ENCODE peak calls at places on chromosomes 3 and 15, in four cellular contexts. W is AG04450, C is fibroblast of the aortic adventitia, L is fibroblast of pulmonary artery. N is an unnamed sample.

GRCh38 chr15:84749111-84749991 is 959 bp downstream of the ZNF592 start:
- DNase-seq in L (peak; percentile 40), W (no peak), C (peak; percentile 34), N (no peak)

GRCh38 chr3:124802702-124803101 is 72.5 kb downstream of the UMPS start:
- DNase-seq in W (no peak), L (no peak), C (no peak), N (no peak)

GRCh38 chr15:49876401-49877038 is 242.5 kb downstream of the ATP8B4 start:
- DNase-seq in L (no peak), C (peak; percentile 68), W (no peak), N (no peak)

GRCh38 chr15:101559938-101560337 is 70.4 kb upstream of the PCSK6 start:
- DNase-seq in W (no peak), L (no peak), C (no peak), N (no peak)

GRCh38 chr3:42936157-42936981 is 30.4 kb downstream of the ZNF662 start:
- DNase-seq in W (peak; percentile 10), L (peak; percentile 61), C (peak; percentile 55), N (no peak)

GRCh38 chr15:69304176-69304533 is 5.4 kb downstream of the PAQR5 start:
- DNase-seq in W (peak; percentile 61), L (peak; percentile 86), C (peak; percentile 81), N (peak; percentile 68)

GRCh38 chr3:111582114-111582461 is 13.1 kb downstream of the ZBED2 start:
- DNase-seq in W (peak; percentile 44), L (peak; percentile 73), C (peak; percentile 83), N (peak; percentile 89)

GRCh38 chr15:23857028-23857641 is 170.0 kb upstream of the NDN start:
- DNase-seq in C (no peak), L (peak; percentile 51), W (no peak), N (peak; percentile 20)

GRCh38 chr3:108219336-108219735 is 2.9 kb downstream of the IFT57 start:
- DNase-seq in W (no peak), L (no peak), C (no peak), N (no peak)

GRCh38 chr3:123459867-123460266 is 11.0 kb upstream of the ADCY5 start:
- DNase-seq in L (no peak), W (no peak), C (no peak), N (no peak)

GRCh38 chr3:36305929-36306520 is 74.3 kb upstream of the STAC start:
- DNase-seq in C (peak; percentile 17), L (no peak), W (no peak), N (no peak)

GRCh38 chr3:128242818-128243601 is 89.7 kb downstream of the EEFSEC start:
- DNase-seq in C (no peak), L (no peak), W (no peak), N (no peak)

GRCh38 chr15:42128476-42128875 is 28.0 kb downstream of the PLA2G4F start:
- DNase-seq in L (no peak), C (no peak), W (no peak), N (no peak)

GRCh38 chr15:100468265-100468664 is 60.5 kb downstream of the CERS3 start:
- DNase-seq in L (peak; percentile 64), W (no peak), C (peak; percentile 20), N (no peak)

GRCh38 chr3:105752791-105753415 is 115.9 kb downstream of the CBLB start:
- DNase-seq in W (no peak), C (peak; percentile 11), L (peak; percentile 53), N (peak; percentile 40)

GRCh38 chr3:131995936-131996335 is 38.9 kb downstream of the CPNE4 start:
- DNase-seq in C (no peak), W (no peak), L (no peak), N (peak; percentile 47)

GRCh38 chr15:91408476-91409076 is 308.5 kb downstream of the SV2B start:
- DNase-seq in W (no peak), C (peak; percentile 67), L (peak; percentile 28), N (no peak)

GRCh38 chr3:49277357-49277723 is 308 bp upstream of the C3orf62 start:
- DNase-seq in C (peak; percentile 51), W (no peak), L (peak; percentile 45), N (no peak)

GRCh38 chr15:39248204-39248603 is 332.7 kb upstream of the THBS1 start:
- DNase-seq in W (peak; percentile 39), C (peak; percentile 73), L (peak; percentile 97), N (peak; percentile 71)

GRCh38 chr3:41753651-41754050 is 208.3 kb downstream of the ULK4 start:
- DNase-seq in C (no peak), W (no peak), L (no peak), N (no peak)

GRCh38 chr3:57757642-57758297 is 1.7 kb downstream of the SLMAP start:
- DNase-seq in L (peak; percentile 22), C (peak; percentile 48), W (no peak), N (peak; percentile 35)

GRCh38 chr3:127676921-127677351 is 4.2 kb downstream of the ABTB1 start:
- DNase-seq in C (no peak), L (no peak), W (no peak), N (no peak)

GRCh38 chr15:90086868-90087268 is 15.4 kb downstream of the IDH2 start:
- DNase-seq in C (peak; percentile 44), L (peak; percentile 61), W (no peak), N (peak; percentile 22)

GRCh38 chr3:66442254-66443249 is 58.3 kb downstream of the LRIG1 start:
- DNase-seq in L (peak; percentile 90), W (peak; percentile 69), C (peak; percentile 90), N (peak; percentile 84)

GRCh38 chr3:123595396-123595795 is 10.5 kb upstream of the HACD2 start:
- DNase-seq in C (no peak), L (no peak), W (no peak), N (no peak)

GRCh38 chr15:87576486-87577176 is 679.9 kb downstream of the NTRK3 start:
- DNase-seq in C (no peak), W (no peak), L (no peak), N (no peak)

GRCh38 chr3:42507751-42508335 is 5.4 kb downstream of the VIPR1 start:
- DNase-seq in L (no peak), W (no peak), C (no peak), N (no peak)

GRCh38 chr3:138914870-138915502 is 32.0 kb downstream of the FOXL2 start:
- DNase-seq in L (peak; percentile 73), C (peak; percentile 57), W (no peak), N (no peak)

GRCh38 chr3:51704511-51704950 is 2.3 kb upstream of the GRM2 start:
- DNase-seq in W (no peak), L (no peak), C (no peak), N (no peak)

GRCh38 chr15:45166792-45167630 is 20.8 kb downstream of the SHF start:
- DNase-seq in C (peak; percentile 80), W (peak; percentile 53), L (peak; percentile 83), N (peak; percentile 80)

GRCh38 chr15:67109141-67110034 is 44.0 kb downstream of the SMAD3 start:
- DNase-seq in C (peak; percentile 95), W (peak; percentile 97), L (peak; percentile 98), N (peak; percentile 99)

GRCh38 chr3:3552741-3553140 is 246.5 kb upstream of the LRRN1 start:
- DNase-seq in C (no peak), L (peak; percentile 1), W (no peak), N (peak; percentile 68)
- H3K4me3 ChIP-seq in C (no peak overlapping the region), L (no peak overlapping the region), W (no peak overlapping the region), N (no peak overlapping the region)

GRCh38 chr3:190443257-190443656 is 6.4 kb downstream of the TMEM207 start:
- DNase-seq in C (peak; percentile 55), W (no peak), L (peak; percentile 54), N (no peak)
- TF ChIP-seq CTCF in C (peak; percentile 40), W (peak; percentile 54), L (peak; percentile 48), N (peak; percentile 33)

GRCh38 chr3:146156801-146157310 is 4.1 kb downstream of the PLOD2 start:
- DNase-seq in C (peak; percentile 28), W (no peak), L (no peak), N (no peak)
- H3K4me3 ChIP-seq in C (peak overlapping the region; percentile 54), W (peak overlapping the region; percentile 14), L (peak overlapping the region; percentile 67), N (no peak overlapping the region)

GRCh38 chr3:172710709-172711456 is at the start of gene NCEH1:
- DNase-seq in W (peak; percentile 91), L (peak; percentile 97), C (peak; percentile 98), N (peak; percentile 98)
- TF ChIP-seq CTCF in W (peak; percentile 69), L (peak; percentile 75), C (peak; percentile 78), N (peak; percentile 79)

DNA sequence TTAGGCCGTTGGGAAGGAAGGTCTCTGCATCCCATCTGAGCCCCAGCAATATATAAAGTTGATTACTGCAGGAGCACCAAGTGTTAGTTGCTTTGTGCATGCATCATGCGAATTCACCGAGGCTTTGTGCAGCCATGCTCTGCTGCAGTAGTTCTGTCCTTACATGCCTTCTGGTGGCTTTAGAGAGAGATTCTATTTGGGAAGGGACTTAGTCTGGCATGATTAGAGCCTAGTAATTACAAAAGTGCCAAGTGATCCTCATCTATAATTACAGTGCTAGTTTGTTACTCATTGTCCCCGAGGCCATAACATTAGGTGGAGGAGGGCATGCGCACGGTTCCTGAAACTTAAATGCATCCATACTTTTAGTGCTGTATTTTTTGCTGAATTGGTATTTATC is 353.6 kb downstream of the CNTN4 start:
- DNase-seq in L (no peak), W (no peak), C (no peak), N (no peak)
- H3K4me3 ChIP-seq in L (no peak overlapping the region), W (no peak overlapping the region), C (no peak overlapping the region), N (no peak overlapping the region)

DNA sequence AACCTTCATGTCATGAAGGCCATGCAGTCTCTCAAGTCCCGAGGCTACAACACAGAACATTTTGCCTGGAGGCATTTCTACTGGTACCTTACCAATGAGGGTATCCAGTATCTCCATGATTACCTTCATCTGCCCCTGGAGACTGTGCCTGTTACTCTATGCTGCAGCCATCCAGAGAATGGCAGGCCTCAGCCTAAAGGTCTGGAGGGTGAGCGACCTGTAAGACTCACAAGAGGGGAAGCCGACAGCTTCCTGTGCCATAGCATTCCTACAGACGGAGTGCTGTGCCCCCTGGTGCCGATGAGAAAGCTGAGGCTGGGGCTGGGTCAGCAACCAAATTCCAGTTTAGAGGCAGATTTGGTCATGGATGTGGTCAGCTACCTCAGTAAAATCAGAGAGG is 51.3 kb upstream of the CADPS start:
- DNase-seq in W (no peak), C (no peak), L (no peak), N (no peak)
- TF ChIP-seq CTCF in W (no peak), C (no peak), L (no peak), N (no peak)

GRCh38 chr3:112966633-112967032 is 8.3 kb downstream of the CD200R1 start:
- DNase-seq in C (no peak), L (no peak), W (no peak), N (no peak)

GRCh38 chr3:112963683-112964082 is 11.2 kb downstream of the CD200R1 start:
- DNase-seq in W (no peak), C (no peak), L (no peak), N (no peak)

GRCh38 chr3:112967425-112967824 is 7.5 kb downstream of the CD200R1 start:
- DNase-seq in L (no peak), C (no peak), W (no peak), N (no peak)

GRCh38 chr3:112972158-112972557 is 2.7 kb downstream of the CD200R1 start:
- DNase-seq in W (no peak), L (no peak), C (no peak), N (no peak)

GRCh38 chr3:112967828-112968227 is 7.1 kb downstream of the CD200R1 start:
- DNase-seq in W (no peak), C (no peak), L (no peak), N (no peak)
- H3K4me3 ChIP-seq in W (no peak overlapping the region), C (no peak overlapping the region), L (no peak overlapping the region), N (no peak overlapping the region)

DNA sequence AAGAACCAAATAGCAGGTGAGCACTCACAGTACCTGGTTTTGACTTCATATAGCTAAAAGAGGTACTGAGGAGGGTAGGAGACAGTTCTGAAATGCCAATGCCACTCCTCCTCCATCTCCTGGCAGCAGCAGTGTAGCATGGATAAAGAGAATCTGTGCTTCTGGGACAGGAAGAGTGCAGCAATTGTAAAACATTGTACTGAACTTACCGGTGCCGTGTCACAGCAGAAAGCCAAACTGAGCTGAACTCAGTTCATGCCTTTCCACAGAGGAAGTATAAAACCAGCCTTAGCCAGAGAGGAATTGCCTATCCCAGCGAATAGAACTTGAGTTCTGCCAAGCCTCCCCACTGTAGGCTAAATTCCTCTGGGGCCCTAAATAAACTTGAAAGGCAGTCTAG is 148.9 kb downstream of the SLC9A9 start:
- DNase-seq in W (no peak), L (no peak), C (no peak), N (no peak)
- TF ChIP-seq CTCF in W (no peak), L (no peak), C (no peak), N (no peak)